ENCODE peak calls at places on chromosome 19, in nine cellular contexts. Z is IMR-90, E is GM23248, R is GM23338, N is fibroblast of lung, V is neuronal stem cell, B is HCT116, F is hepatocyte, Q is keratinocyte. K is an unnamed sample.

GRCh38 chr19:56710437-56710836 is 38.9 kb upstream of the ZNF835 start:
- DNase-seq in Z (no peak), E (no peak), R (no peak), N (no peak), V (no peak), B (no peak), F (no peak), Q (no peak), K (no peak)

GRCh38 chr19:43564800-43565199 is 10.5 kb downstream of the XRCC1 start:
- DNase-seq in Z (no peak), E (no peak), R (no peak), N (no peak), V (no peak), B (no peak), F (no peak), Q (no peak), K (no peak)

GRCh38 chr19:47573076-47574026 is at the start of gene ZNF541:
- DNase-seq in Z (peak; percentile 12), E (peak; percentile 69), R (peak; percentile 43), N (peak; percentile 42), V (no peak), B (no peak), F (no peak), Q (no peak), K (peak; percentile 40)

GRCh38 chr19:47035127-47035494 is 13.3 kb downstream of the TMEM160 start:
- DNase-seq in Z (no peak), E (peak; percentile 43), R (peak; percentile 84), N (no peak), V (no peak), B (no peak), F (no peak), Q (no peak), K (no peak)

GRCh38 chr19:1864480-1865171 is 1.2 kb upstream of the KLF16 start:
- DNase-seq in Z (peak; percentile 38), E (peak; percentile 81), R (peak; percentile 90), N (peak; percentile 48), V (peak; percentile 74), B (no peak), F (peak; percentile 87), Q (no peak), K (peak; percentile 58)

GRCh38 chr19:4337906-4338440 is 654 bp downstream of the STAP2 start:
- DNase-seq in Z (no peak), E (peak; percentile 32), R (peak; percentile 51), N (no peak), V (no peak), B (no peak), F (peak; percentile 80), Q (no peak), K (peak; percentile 53)

GRCh38 chr19:35745328-35746086 is at the start of the genes PSENEN and U2AF1L4:
- DNase-seq in Z (peak; percentile 100), E (peak; percentile 100), R (peak; percentile 99), N (peak; percentile 100), V (peak; percentile 99), B (peak; percentile 99), F (peak; percentile 100), Q (peak; percentile 96), K (peak; percentile 99)

GRCh38 chr19:46710687-46711086 is 6.2 kb downstream of the PRKD2 start:
- DNase-seq in Z (no peak), E (no peak), R (peak; percentile 89), N (no peak), V (no peak), B (no peak), F (no peak), Q (no peak), K (no peak)

GRCh38 chr19:14363203-14364097 is 17.8 kb upstream of the ADGRE5 start:
- DNase-seq in Z (peak; percentile 42), E (peak; percentile 77), R (peak; percentile 94), N (peak; percentile 60), V (peak; percentile 40), B (peak; percentile 77), F (peak; percentile 69), Q (no peak), K (peak; percentile 38)

GRCh38 chr19:611506-611869 is 21.8 kb downstream of the HCN2 start:
- DNase-seq in Z (peak; percentile 96), E (peak; percentile 98), R (no peak), N (peak; percentile 87), V (no peak), B (no peak), F (no peak), Q (peak; percentile 67), K (no peak)

GRCh38 chr19:13652810-13653590 is 111.3 kb upstream of the MRI1 start:
- DNase-seq in Z (no peak), E (no peak), R (peak; percentile 40), N (no peak), V (no peak), B (no peak), F (no peak), Q (no peak), K (no peak)

GRCh38 chr19:19459707-19460251 is 54.3 kb downstream of the GATAD2A start:
- DNase-seq in Z (peak; percentile 87), E (peak; percentile 89), R (no peak), N (peak; percentile 58), V (no peak), B (no peak), F (no peak), Q (no peak), K (peak; percentile 73)

GRCh38 chr19:32570081-32570785 is 10.8 kb upstream of the PDCD5 start:
- DNase-seq in Z (peak; percentile 57), E (peak; percentile 80), R (peak; percentile 85), N (peak; percentile 67), V (peak; percentile 58), B (peak; percentile 26), F (peak; percentile 76), Q (no peak), K (peak; percentile 37)

DNA sequence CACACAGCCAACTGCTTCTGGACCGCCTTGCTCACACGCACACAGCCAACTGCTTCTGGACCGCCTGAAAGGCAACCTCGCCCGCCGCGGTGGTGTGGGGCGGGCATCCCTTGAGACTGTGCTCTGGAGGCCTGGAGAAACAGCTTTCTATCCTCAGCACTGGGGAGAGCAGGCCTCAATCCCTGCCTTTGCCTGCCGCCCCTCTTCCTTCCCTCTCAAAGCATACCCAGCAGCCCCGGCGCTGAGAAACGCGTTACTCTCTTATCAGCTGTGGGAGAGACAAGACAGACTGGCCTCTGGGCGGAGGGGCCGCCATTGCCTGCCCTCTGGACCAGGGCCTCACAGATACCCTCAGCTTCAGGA is 2.9 kb downstream of the LIPE start:
- DNase-seq in Z (no peak), E (no peak), R (no peak), N (no peak), V (no peak), B (no peak), F (no peak), Q (no peak), K (no peak)
- H2AFZ ChIP-seq in Z (peak overlapping the region; percentile 96), E (peak overlapping the region; percentile 72), R (peak overlapping the region; percentile 63), N (peak overlapping the region; percentile 18), V (peak overlapping the region; percentile 96), B (no peak overlapping the region), F (peak overlapping the region; percentile 82), Q (no peak overlapping the region), K (no peak overlapping the region)

GRCh38 chr19:34150558-34150957 is 21.7 kb upstream of the LSM14A start:
- DNase-seq in Z (no peak), E (no peak), R (no peak), N (no peak), V (no peak), B (no peak), F (no peak), Q (no peak), K (no peak)
- H3K4me2 ChIP-seq in Z (no peak overlapping the region), E (no peak overlapping the region), R (no peak overlapping the region), N (no peak overlapping the region), V (no peak overlapping the region), B (no peak overlapping the region), F (no peak overlapping the region), Q (no peak overlapping the region), K (no peak overlapping the region)

DNA sequence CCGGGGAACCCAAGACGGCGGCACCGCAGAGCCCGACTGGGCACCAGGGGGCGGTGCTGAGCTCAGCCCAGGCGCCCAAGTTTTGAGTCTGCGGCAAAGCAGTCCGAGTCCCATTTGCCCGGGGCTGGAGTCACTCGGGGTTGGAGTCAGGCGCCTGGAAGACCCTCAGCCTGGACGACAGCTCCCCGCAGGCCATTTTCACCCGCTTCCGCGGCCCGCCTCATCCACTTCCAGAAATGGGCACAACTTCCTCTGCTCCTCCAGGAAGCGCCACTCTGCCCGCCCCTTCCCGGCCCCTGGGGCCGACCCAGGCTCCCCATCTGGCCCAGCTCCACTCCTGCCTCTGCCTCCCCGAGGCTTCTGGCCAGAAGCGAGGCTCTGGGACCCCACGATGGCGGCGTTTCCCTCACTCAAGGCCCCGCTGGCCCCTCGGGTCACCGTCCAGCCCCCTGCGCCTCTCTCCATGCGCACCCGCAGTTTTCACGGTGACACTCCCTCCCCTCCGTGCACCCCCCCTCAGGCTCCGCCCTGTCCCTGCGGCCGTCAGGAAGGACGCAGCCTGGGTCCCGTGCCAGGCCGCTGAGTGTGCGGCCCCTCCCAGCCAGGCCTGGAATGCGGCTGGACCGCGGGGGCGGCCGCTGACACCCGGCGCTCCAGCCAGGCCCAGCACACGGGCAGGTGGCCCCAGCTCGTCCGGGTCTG is 4.9 kb downstream of the SERTAD1 start:
- DNase-seq in Z (peak; percentile 92), E (peak; percentile 98), R (peak; percentile 92), N (peak; percentile 92), V (peak; percentile 88), B (peak; percentile 82), F (peak; percentile 97), Q (no peak), K (peak; percentile 91)
- H2AFZ ChIP-seq in Z (peak overlapping the region; percentile 100), E (peak overlapping the region; percentile 79), R (peak overlapping the region; percentile 95), N (no peak overlapping the region), V (peak overlapping the region; percentile 99), B (no peak overlapping the region), F (peak overlapping the region; percentile 54), Q (peak overlapping the region; percentile 85), K (peak overlapping the region; percentile 71)

DNA sequence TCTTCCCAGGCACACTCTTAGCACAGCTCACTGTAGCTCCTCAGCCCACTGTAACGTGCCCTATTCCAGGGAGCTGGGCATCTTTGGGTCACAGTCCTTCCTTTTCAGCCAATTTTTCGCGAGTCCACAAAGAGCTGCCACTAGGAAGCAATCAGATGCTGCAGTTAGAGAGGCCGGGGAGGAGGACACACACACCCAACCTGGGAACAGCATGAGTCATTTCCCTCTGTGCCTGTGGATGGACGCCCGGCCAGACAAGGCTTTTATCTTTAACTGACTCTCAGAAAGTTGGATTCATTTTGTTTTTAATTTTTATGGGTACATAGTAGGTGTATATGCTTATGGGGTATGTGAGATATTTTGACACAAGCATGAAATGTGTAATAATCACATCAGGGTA is 918.6 kb downstream of the UQCRFS1 start:
- DNase-seq in Z (no peak), E (peak; percentile 88), R (no peak), N (no peak), V (no peak), B (no peak), F (no peak), Q (no peak), K (peak; percentile 12)
- H3K4me2 ChIP-seq in Z (no peak overlapping the region), E (peak overlapping the region; percentile 57), R (no peak overlapping the region), N (no peak overlapping the region), V (no peak overlapping the region), B (no peak overlapping the region), F (no peak overlapping the region), Q (no peak overlapping the region), K (no peak overlapping the region)